ENCODE peak calls at places on chromosome 14, in six cellular contexts. F is NCI-H1092; H is activated CD4-positive, CD25-positive, alpha-beta regulatory T cell treated with anti-CD3 and anti-CD28 coated beads, Interleukin-2, amount 50 U/mL, for 16 hours; X is stimulated activated naive CD8-positive, alpha-beta T cell treated with anti-CD3 and anti-CD28 coated beads, Interleukin-15, Interleukin-2, amounts not matched to agents 100 U/mL and 50 U/mL, for 24 hours; W is MG63; J is nucleus accumbens. V is an unnamed sample.

GRCh38 chr14:93056840-93057585 is 58.7 kb downstream of the ITPK1 start:
- DNase-seq in W (peak), J (no peak), F (no peak), H (no peak), X (no peak), V (no peak)

GRCh38 chr14:67491741-67492504 is 3.4 kb upstream of the TMEM229B start:
- DNase-seq in X (no peak), H (no peak), J (no peak), F (peak), W (no peak), V (no peak)

GRCh38 chr14:53032838-53033390 is 82.1 kb upstream of the FERMT2 start:
- DNase-seq in W (no peak), J (no peak), F (no peak), X (no peak), H (no peak), V (no peak)

GRCh38 chr14:35401853-35402252 is 2.7 kb downstream of the NFKBIA start:
- DNase-seq in F (no peak), J (no peak), W (no peak), H (no peak), X (no peak), V (no peak)

GRCh38 chr14:90491221-90491867 is 94.5 kb downstream of the CALM1 start:
- DNase-seq in F (no peak), W (peak), J (peak), X (no peak), H (no peak), V (no peak)

GRCh38 chr14:84152452-84152851 is 1377.5 kb upstream of the FLRT2 start:
- DNase-seq in J (no peak), X (no peak), F (no peak), W (no peak), H (no peak), V (no peak)

GRCh38 chr14:68109132-68109531 is 289.6 kb downstream of the RAD51B start:
- DNase-seq in H (no peak), X (no peak), J (no peak), W (no peak), F (no peak), V (no peak)

GRCh38 chr14:24058260-24058950 is 6.6 kb downstream of the CARMIL3 start:
- DNase-seq in W (peak), H (no peak), F (peak), J (peak), X (no peak), V (peak)

GRCh38 chr14:22319526-22320352 is 269.3 kb downstream of the DAD1 start:
- DNase-seq in X (peak), J (peak), F (peak), W (peak), H (no peak), V (no peak)

GRCh38 chr14:105941226-105942166 is 415.1 kb downstream of the TMEM121 start:
- DNase-seq in H (no peak), J (no peak), X (no peak), W (no peak), F (no peak), V (no peak)

GRCh38 chr14:52069617-52070431 is 965 bp upstream of the NID2 start:
- DNase-seq in W (no peak), X (peak), H (no peak), J (no peak), F (no peak), V (no peak)

GRCh38 chr14:54881761-54882401 is 20.7 kb downstream of the GCH1 start:
- DNase-seq in J (no peak), H (no peak), F (no peak), W (peak), X (peak), V (no peak)

GRCh38 chr14:74429221-74429691 is 3.2 kb upstream of the SYNDIG1L start:
- DNase-seq in X (no peak), W (no peak), J (no peak), H (no peak), F (no peak), V (no peak)

GRCh38 chr14:54769955-54770863 is 132.4 kb downstream of the GCH1 start:
- DNase-seq in W (no peak), H (no peak), F (no peak), J (no peak), X (no peak), V (no peak)

GRCh38 chr14:75206190-75206589 is 29.8 kb upstream of the TMED10 start:
- DNase-seq in X (no peak), H (no peak), W (no peak), F (no peak), J (no peak), V (no peak)

GRCh38 chr14:90382491-90383125 is 14.2 kb upstream of the CALM1 start:
- DNase-seq in W (peak), H (peak), X (peak), J (peak), F (peak), V (no peak)

GRCh38 chr14:102373110-102373509 is 10.4 kb downstream of the TECPR2 start:
- DNase-seq in J (no peak), F (no peak), X (no peak), H (no peak), W (no peak), V (no peak)

GRCh38 chr14:75851574-75851866 is 130.3 kb downstream of the TGFB3 start:
- DNase-seq in J (no peak), W (no peak), F (no peak), X (no peak), H (no peak), V (no peak)

GRCh38 chr14:71472281-71472960 is 459.8 kb upstream of the RGS6 start:
- DNase-seq in F (no peak), H (no peak), J (no peak), X (no peak), W (no peak), V (no peak)

GRCh38 chr14:58572092-58572853 is 65.5 kb upstream of the DACT1 start:
- DNase-seq in J (no peak), F (no peak), W (peak), X (peak), H (no peak), V (no peak)

GRCh38 chr14:46306267-46306666 is 345.3 kb downstream of the RPL10L start:
- DNase-seq in W (no peak), H (no peak), F (no peak), X (no peak), J (no peak), V (no peak)

GRCh38 chr14:61754627-61755381 is 7.4 kb upstream of the SNAPC1 start:
- DNase-seq in J (no peak), X (no peak), F (no peak), H (no peak), W (no peak), V (no peak)

GRCh38 chr14:77109656-77110055 is 11.6 kb downstream of the CIPC start:
- DNase-seq in X (no peak), H (no peak), J (no peak), F (no peak), W (no peak), V (no peak)

GRCh38 chr14:103692871-103693270 is 22.4 kb downstream of the XRCC3 start:
- DNase-seq in X (no peak), H (no peak), F (no peak), W (no peak), J (no peak), V (no peak)

GRCh38 chr14:103698380-103699260 is 16.6 kb downstream of the XRCC3 start:
- DNase-seq in J (no peak), H (no peak), F (no peak), W (no peak), X (no peak), V (no peak)

GRCh38 chr14:79278286-79278797 is 933.0 kb downstream of the DIO2 start:
- DNase-seq in W (no peak), H (no peak), F (no peak), X (no peak), J (no peak), V (no peak)

GRCh38 chr14:29222671-29223268 is 456.2 kb downstream of the FOXG1 start:
- DNase-seq in W (peak), F (peak), H (no peak), J (peak), X (no peak), V (no peak)

V was measured in 8988T.